ENCODE peak calls at places on chromosomes 4 and X, in four cellular contexts. M, X, A and Q are unnamed samples.

GRCh38 chr4:77268108-77268507 is 111.1 kb downstream of the CCNG2 start:
- DNase-seq in M (no peak), X (no peak), A (no peak), Q (no peak)

GRCh38 chr4:66284991-66285451 is 614.7 kb upstream of the EPHA5 start:
- DNase-seq in M (no peak), X (no peak), A (no peak), Q (no peak)

GRCh38 chrX:135591871-135592270 is 71.4 kb downstream of the INTS6L start:
- DNase-seq in M (no peak), X (no peak), A (no peak), Q (no peak)

GRCh38 chrX:118216086-118216485 is 99.5 kb upstream of the KLHL13 start:
- DNase-seq in M (no peak), X (no peak), A (no peak), Q (no peak)

GRCh38 chr4:13344216-13344615 is 139.9 kb downstream of the RAB28 start:
- DNase-seq in M (no peak), X (no peak), A (no peak), Q (no peak)

GRCh38 chrX:2451456-2452316 is 49.1 kb downstream of the DHRSX start:
- DNase-seq in M (peak; percentile 19), X (no peak), A (no peak), Q (no peak)

GRCh38 chrX:20477836-20478532 is 211.3 kb upstream of the RPS6KA3 start:
- DNase-seq in M (no peak), X (no peak), A (peak; percentile 89), Q (no peak)

GRCh38 chr4:181193162-181193930 is 1049.9 kb upstream of the TENM3 start:
- DNase-seq in M (no peak), X (no peak), A (no peak), Q (no peak)

GRCh38 chrX:49160908-49161307 is 1.6 kb upstream of the MAGIX start:
- DNase-seq in M (no peak), X (no peak), A (no peak), Q (no peak)

GRCh38 chr4:174116021-174116420 is 167.4 kb downstream of the FBXO8 start:
- DNase-seq in M (no peak), X (no peak), A (no peak), Q (no peak)

GRCh38 chr4:180947421-180947820 is 1295.8 kb upstream of the TENM3 start:
- DNase-seq in M (peak; percentile 45), X (no peak), A (peak; percentile 6), Q (no peak)

GRCh38 chr4:148443550-148444295 is 1.5 kb upstream of the NR3C2 start:
- DNase-seq in M (no peak), X (peak; percentile 32), A (no peak), Q (peak; percentile 20)